ENCODE peak calls at places on chromosomes 1 and 21, in seven cellular contexts. P, F, I, E, B, R and A are unnamed samples. For H3K27me3 and H3K36me3, the result is how much of the 10 kb centered on the place peaks cover.

GRCh38 chr1:178143730-178144343 is 49.9 kb downstream of the RASAL2 start:
- DNase-seq in P (no peak), F (no peak), I (no peak), E (no peak), B (no peak), R (no peak), A (no peak)

GRCh38 chr1:23567996-23568607 is 8.8 kb upstream of the ID3 start:
- DNase-seq in P (peak), F (peak), I (no peak), E (no peak), B (no peak), R (no peak), A (no peak)

GRCh38 chr1:24336099-24336498 is 16.9 kb downstream of the GRHL3 start:
- DNase-seq in P (no peak), F (no peak), I (no peak), E (no peak), B (no peak), R (no peak), A (no peak)

GRCh38 chr1:161098161-161099068 is at the start of gene KLHDC9:
- DNase-seq in P (peak), F (peak), I (peak), E (peak), B (peak), R (peak), A (no peak)

GRCh38 chr1:52032785-52033131 is 852 bp downstream of the KTI12 start:
- DNase-seq in P (peak), F (peak), I (peak), E (no peak), B (peak), R (peak), A (peak)

GRCh38 chr1:19385869-19386591 is 73.9 kb downstream of the SLC66A1 start:
- DNase-seq in P (peak), F (peak), I (peak), E (no peak), B (peak), R (no peak), A (no peak)

GRCh38 chr1:62090016-62090415 is 104.6 kb upstream of the L1TD1 start:
- DNase-seq in P (no peak), F (no peak), I (no peak), E (no peak), B (no peak), R (no peak), A (no peak)

GRCh38 chr1:228347181-228347580 is 59.5 kb downstream of the TRIM11 start:
- DNase-seq in P (no peak), F (peak), I (no peak), E (no peak), B (no peak), R (peak), A (no peak)

GRCh38 chr1:19860418-19860817 is 21.8 kb upstream of the OTUD3 start:
- DNase-seq in P (no peak), F (no peak), I (no peak), E (no peak), B (no peak), R (no peak), A (no peak)

GRCh38 chr1:7702365-7702764 is 68.7 kb upstream of the VAMP3 start:
- DNase-seq in P (no peak), F (no peak), I (no peak), E (no peak), B (no peak), R (no peak), A (no peak)

GRCh38 chr21:45339430-45340405 is 52.0 kb upstream of the POFUT2 start:
- DNase-seq in P (no peak), F (no peak), I (no peak), E (no peak), B (no peak), R (no peak), A (no peak)

GRCh38 chr1:183733610-183734219 is 71.2 kb upstream of the RGL1 start:
- DNase-seq in P (no peak), F (no peak), I (no peak), E (no peak), B (no peak), R (no peak), A (no peak)

GRCh38 chr1:238485062-238485905 is 594.6 kb upstream of the ZP4 start:
- DNase-seq in P (no peak), F (no peak), I (no peak), E (no peak), B (no peak), R (no peak), A (peak)

GRCh38 chr1:84344286-84344685 is 42.8 kb downstream of the SAMD13 start:
- DNase-seq in P (no peak), F (no peak), I (no peak), E (no peak), B (no peak), R (no peak), A (peak)

GRCh38 chr1:31583995-31584868 is 7.9 kb downstream of the TINAGL1 start:
- DNase-seq in P (peak), F (peak), I (peak), E (no peak), B (peak), R (no peak), A (peak)

GRCh38 chr1:35558374-35559316 is 1.0 kb downstream of the NCDN start:
- DNase-seq in P (no peak), F (no peak), I (no peak), E (no peak), B (no peak), R (peak), A (no peak)

GRCh38 chr1:119773711-119774241 is 5.1 kb upstream of the HMGCS2 start:
- DNase-seq in P (no peak), F (no peak), I (no peak), E (no peak), B (no peak), R (no peak), A (no peak)

DNA sequence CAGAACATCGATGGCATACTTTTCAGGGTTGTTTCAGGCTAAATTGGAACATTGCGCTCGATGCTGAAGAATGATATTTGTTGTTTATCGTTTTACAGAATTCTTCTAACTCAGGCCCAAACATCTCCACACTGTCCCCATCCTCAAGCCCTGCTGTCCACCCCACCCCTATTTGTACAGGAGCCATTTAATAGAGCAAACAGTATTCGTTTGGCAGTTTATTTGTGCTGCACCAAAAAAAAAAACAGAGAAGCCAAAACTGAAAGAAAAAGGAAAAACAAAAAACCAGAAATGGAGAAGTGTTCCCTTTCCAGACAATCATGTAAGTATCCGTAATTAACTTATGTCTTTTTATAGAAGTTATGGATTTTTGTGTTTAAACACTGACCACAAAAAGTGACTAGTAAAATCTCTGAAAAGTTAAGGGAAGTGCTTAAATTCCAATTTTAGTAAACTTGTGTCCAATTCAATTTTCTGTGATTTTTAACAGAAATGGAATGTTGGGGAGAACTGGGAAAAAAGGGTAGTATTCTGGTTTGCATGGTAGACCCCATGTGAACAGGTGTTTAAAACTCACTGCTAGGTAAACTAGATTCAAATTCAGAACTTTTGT is 40.4 kb upstream of the ZBTB18 start:
- DNase-seq in P (no peak), F (no peak), I (no peak), E (no peak), B (no peak), R (no peak), A (no peak)
- H3K4me3 ChIP-seq in P (no peak), F (no peak), I (no peak), E (no peak), B (no peak), R (no peak), A (no peak)

DNA sequence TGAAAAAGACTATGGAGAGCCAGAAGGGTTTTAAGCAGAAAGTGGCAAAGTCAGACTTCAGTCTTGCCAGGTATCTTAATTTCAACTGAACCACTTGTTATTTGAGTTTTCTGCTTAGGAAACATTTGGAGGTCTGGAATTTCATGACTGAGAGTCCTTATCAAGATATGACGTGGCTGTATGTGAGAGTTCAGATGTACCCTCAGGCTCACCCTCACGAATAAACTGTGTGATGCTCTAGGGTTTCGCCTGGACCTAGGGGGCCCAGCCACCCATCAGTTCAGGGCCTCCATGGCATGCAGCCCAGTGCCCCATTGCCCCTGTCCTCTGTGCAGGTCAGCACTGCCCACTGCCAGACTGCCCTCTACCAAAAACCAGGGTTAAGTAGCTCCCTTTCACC is 30.6 kb upstream of the TADA1 start:
- DNase-seq in P (no peak), F (no peak), I (no peak), E (no peak), B (no peak), R (no peak), A (no peak)
- H3K27me3 ChIP-seq in P (under half), F (under half), I (under half), E (under half), B (under half), R (under half), A (under half)

DNA sequence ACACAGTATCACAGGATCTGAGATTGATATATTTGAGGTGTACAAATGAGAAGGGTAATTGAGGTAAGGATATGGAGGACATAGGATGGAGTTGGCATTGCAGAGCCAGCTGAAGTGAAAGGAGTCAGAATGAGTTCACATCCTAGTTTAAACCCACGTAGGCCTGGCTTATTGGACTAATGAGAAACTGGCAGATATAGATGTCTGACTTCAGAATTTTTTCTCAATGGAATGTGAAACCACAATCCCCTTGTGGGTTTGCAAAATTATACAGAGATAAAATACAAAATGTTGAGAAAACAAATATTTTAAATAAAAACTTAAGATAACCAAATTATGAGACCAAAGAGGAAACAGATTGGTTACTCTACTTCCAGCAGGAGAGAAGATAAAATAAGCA is 277.5 kb upstream of the LRRC7 start:
- DNase-seq in P (no peak), F (no peak), I (no peak), E (no peak), B (no peak), R (no peak), A (no peak)
- H3K36me3 ChIP-seq in P (under half), F (under half), I (under half), E (under half), B (under half), R (under half), A (under half)

DNA sequence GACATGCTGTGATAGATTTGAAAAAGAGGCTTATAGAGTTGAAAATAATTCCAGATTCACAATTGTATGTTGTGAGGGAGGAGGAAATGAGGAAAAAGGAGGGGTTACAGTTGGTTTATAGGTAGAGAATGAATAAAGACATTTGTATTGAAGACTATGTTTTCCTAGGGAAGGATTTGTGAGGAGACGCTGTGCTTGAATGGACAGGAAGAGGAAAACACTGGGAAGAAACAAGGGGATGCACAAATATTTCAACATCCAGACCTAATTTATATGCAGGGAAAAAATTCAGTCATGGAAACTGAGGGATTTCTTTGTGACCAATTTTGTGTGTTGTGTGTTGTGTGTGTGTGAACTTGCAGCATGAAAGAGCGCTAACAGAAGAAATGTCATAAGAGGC is 92.6 kb upstream of the B3GALT2 start:
- DNase-seq in P (no peak), F (no peak), I (no peak), E (no peak), B (no peak), R (no peak), A (no peak)
- H3K4me3 ChIP-seq in P (no peak), F (no peak), I (no peak), E (no peak), B (no peak), R (no peak), A (no peak)

DNA sequence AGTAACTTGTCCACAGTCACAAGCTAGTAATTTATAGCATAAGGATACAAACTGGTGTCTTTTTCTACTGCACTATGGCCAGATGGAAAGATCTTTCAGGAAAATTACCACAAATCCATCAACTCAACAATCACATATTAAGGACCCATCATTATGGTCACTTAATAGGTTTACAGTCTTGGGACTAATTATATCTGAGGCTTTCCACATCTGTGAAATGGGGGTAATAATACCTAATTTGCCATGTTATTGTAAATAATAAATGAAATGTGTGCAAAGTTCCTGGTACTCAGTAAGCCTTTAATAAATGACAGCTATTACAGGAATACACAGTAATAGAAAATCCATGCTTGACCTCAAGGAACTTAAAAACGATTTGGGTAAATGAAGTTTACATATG is 13.4 kb downstream of the CDKN2C start:
- DNase-seq in P (no peak), F (no peak), I (no peak), E (no peak), B (no peak), R (no peak), A (no peak)
- H3K27me3 ChIP-seq in P (under half), F (under half), I (under half), E (under half), B (under half), R (under half), A (under half)

GRCh38 chr1:156738916-156739315 is 2.0 kb downstream of the MRPL24 start:
- DNase-seq in P (no peak), F (no peak), I (no peak), E (no peak), B (no peak), R (no peak), A (no peak)
- H3K36me3 ChIP-seq in P (under half), F (half or more), I (half or more), E (under half), B (under half), R (under half), A (half or more)

DNA sequence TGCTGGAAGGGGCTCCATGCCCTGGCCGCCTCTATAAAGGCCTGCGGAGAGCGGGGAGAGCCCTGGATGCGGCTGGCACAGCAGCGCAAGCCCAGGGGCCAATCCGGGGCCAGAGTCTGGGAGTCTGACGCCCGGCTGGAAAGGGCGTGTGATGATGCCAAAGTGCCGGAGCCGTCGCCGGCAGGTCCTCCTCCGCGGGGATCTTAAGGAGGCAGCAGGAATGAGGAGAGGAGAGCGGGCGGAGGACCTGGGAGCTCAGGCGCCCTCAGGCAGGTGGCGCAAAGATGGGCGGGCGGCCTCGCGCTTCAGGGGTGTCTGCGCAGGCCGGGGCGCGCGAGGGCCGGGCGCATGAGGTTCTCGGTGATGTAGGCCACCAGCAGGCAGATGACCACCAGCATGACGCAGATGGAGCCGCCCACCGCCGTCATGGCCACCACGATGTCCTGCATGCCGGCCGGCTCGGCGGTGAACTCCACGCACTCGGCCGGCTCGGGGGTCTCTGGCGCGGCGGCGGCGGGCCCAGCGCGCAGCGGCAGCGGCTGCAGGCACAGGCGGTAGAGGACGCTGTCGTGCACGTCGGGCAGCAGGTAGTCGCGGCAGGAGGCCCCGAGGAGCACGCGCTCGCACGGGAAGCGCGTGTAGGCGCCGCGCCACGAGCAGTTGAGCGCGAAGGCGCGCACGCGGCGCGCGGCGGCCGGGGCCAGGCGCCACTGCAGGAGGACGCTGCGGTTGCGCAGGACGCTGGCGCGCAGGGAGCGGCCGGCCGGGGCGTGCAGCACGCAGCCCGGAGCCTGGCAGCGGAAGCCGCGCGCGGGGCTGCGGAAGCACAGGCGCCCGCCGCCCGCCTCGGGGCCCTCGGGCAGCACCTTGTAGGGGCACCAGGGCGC is 662 bp downstream of the FNDC10 start:
- DNase-seq in P (no peak), F (no peak), I (no peak), E (no peak), B (peak), R (no peak), A (peak)
- H3K4me3 ChIP-seq in P (peak), F (peak), I (peak), E (no peak), B (no peak), R (no peak), A (no peak)

GRCh38 chr1:78226784-78227183 is 181.0 kb downstream of the GIPC2 start:
- DNase-seq in P (no peak), F (no peak), I (no peak), E (no peak), B (no peak), R (no peak), A (no peak)
- H3K27me3 ChIP-seq in P (under half), F (under half), I (under half), E (under half), B (under half), R (under half), A (under half)

GRCh38 chr1:25832336-25833037 is 12.7 kb downstream of the MTFR1L start:
- DNase-seq in P (no peak), F (no peak), I (no peak), E (no peak), B (no peak), R (no peak), A (no peak)
- H3K36me3 ChIP-seq in P (under half), F (half or more), I (half or more), E (half or more), B (half or more), R (under half), A (half or more)